ENCODE peak calls at places on chromosomes 11 and 22, in five cellular contexts. One of them, this sample, is unnamed.
A peak's percentile ranks its signal among the peaks of the same experiment; 100 is the strongest.

GRCh38 chr11:2376751-2377451 is at the start of gene CD81:
- ATAC-seq in GM23338: peak; percentile 65
- ATAC-seq in Panc1: peak; percentile 82
- ATAC-seq in lower lobe of right lung: peak; percentile 80
- ATAC-seq in body of pancreas: peak; percentile 51
- ATAC-seq in this sample: peak; percentile 72

GRCh38 chr11:45917286-45917622 is 423 bp downstream of the PEX16 start:
- ATAC-seq in body of pancreas: no peak
- ATAC-seq in GM23338: no peak
- ATAC-seq in lower lobe of right lung: no peak
- ATAC-seq in Panc1: peak; percentile 0
- ATAC-seq in this sample: no peak

GRCh38 chr11:128437137-128437536 is 150.2 kb downstream of the ETS1 start:
- ATAC-seq in body of pancreas: no peak
- ATAC-seq in GM23338: no peak
- ATAC-seq in Panc1: no peak
- ATAC-seq in lower lobe of right lung: no peak
- ATAC-seq in this sample: peak; percentile 65

GRCh38 chr11:67409261-67409666 is 5.4 kb downstream of the TBC1D10C start:
- ATAC-seq in Panc1: no peak
- ATAC-seq in lower lobe of right lung: peak; percentile 36
- ATAC-seq in body of pancreas: no peak
- ATAC-seq in GM23338: no peak
- ATAC-seq in this sample: no peak

GRCh38 chr11:393219-394033 is 583 bp upstream of the PKP3 start:
- ATAC-seq in lower lobe of right lung: peak; percentile 0
- ATAC-seq in GM23338: peak; percentile 2
- ATAC-seq in Panc1: peak; percentile 70
- ATAC-seq in body of pancreas: peak; percentile 5
- ATAC-seq in this sample: no peak

GRCh38 chr11:64752106-64752970 is 7.4 kb downstream of the PYGM start:
- ATAC-seq in body of pancreas: no peak
- ATAC-seq in Panc1: peak; percentile 6
- ATAC-seq in GM23338: no peak
- ATAC-seq in lower lobe of right lung: no peak
- ATAC-seq in this sample: no peak

GRCh38 chr11:34155759-34156062 is 50.3 kb downstream of the NAT10 start:
- ATAC-seq in GM23338: no peak
- ATAC-seq in Panc1: peak; percentile 33
- ATAC-seq in body of pancreas: no peak
- ATAC-seq in lower lobe of right lung: peak; percentile 22
- ATAC-seq in this sample: peak; percentile 18

GRCh38 chr11:44382118-44382517 is 72.2 kb upstream of the ALX4 start:
- ATAC-seq in Panc1: no peak
- ATAC-seq in body of pancreas: no peak
- ATAC-seq in GM23338: no peak
- ATAC-seq in lower lobe of right lung: no peak
- ATAC-seq in this sample: no peak

GRCh38 chr11:126698576-126698975 is 302.0 kb downstream of the KIRREL3 start:
- ATAC-seq in Panc1: no peak
- ATAC-seq in GM23338: peak; percentile 29
- ATAC-seq in body of pancreas: no peak
- ATAC-seq in lower lobe of right lung: no peak
- ATAC-seq in this sample: no peak

GRCh38 chr11:130648601-130649000 is 200.2 kb downstream of the ADAMTS15 start:
- ATAC-seq in lower lobe of right lung: no peak
- ATAC-seq in GM23338: no peak
- ATAC-seq in body of pancreas: no peak
- ATAC-seq in Panc1: no peak
- ATAC-seq in this sample: no peak

GRCh38 chr11:78833237-78833636 is 258.6 kb upstream of the NARS2 start:
- ATAC-seq in GM23338: no peak
- ATAC-seq in lower lobe of right lung: peak; percentile 47
- ATAC-seq in Panc1: no peak
- ATAC-seq in body of pancreas: no peak
- ATAC-seq in this sample: peak; percentile 54

GRCh38 chr22:30390974-30391691 is 3.9 kb upstream of the RNF215 start:
- ATAC-seq in Panc1: no peak
- ATAC-seq in body of pancreas: peak; percentile 52
- ATAC-seq in lower lobe of right lung: peak; percentile 67
- ATAC-seq in GM23338: peak; percentile 19
- ATAC-seq in this sample: no peak

GRCh38 chr11:97516688-97517087 is 1126.9 kb downstream of the JRKL start:
- ATAC-seq in GM23338: no peak
- ATAC-seq in body of pancreas: no peak
- ATAC-seq in Panc1: no peak
- ATAC-seq in lower lobe of right lung: no peak
- ATAC-seq in this sample: no peak

GRCh38 chr11:27757953-27758352 is 57.7 kb upstream of the BDNF start:
- ATAC-seq in GM23338: no peak
- ATAC-seq in lower lobe of right lung: no peak
- ATAC-seq in Panc1: no peak
- ATAC-seq in body of pancreas: no peak
- ATAC-seq in this sample: no peak

GRCh38 chr11:45264839-45265515 is 21.2 kb downstream of the SYT13 start:
- ATAC-seq in body of pancreas: no peak
- ATAC-seq in Panc1: no peak
- ATAC-seq in GM23338: no peak
- ATAC-seq in lower lobe of right lung: no peak
- ATAC-seq in this sample: no peak

GRCh38 chr11:58675344-58676155 is 53.1 kb downstream of the CNTF start:
- ATAC-seq in Panc1: peak; percentile 98
- ATAC-seq in body of pancreas: peak; percentile 90
- ATAC-seq in GM23338: peak; percentile 99
- ATAC-seq in lower lobe of right lung: peak; percentile 89
- ATAC-seq in this sample: peak; percentile 75
- TF ChIP-seq CTCF in Panc1: peak; percentile 97
- TF ChIP-seq CTCF in body of pancreas: peak; percentile 91
- TF ChIP-seq CTCF in GM23338: peak; percentile 86
- TF ChIP-seq CTCF in lower lobe of right lung: peak; percentile 97
- TF ChIP-seq CTCF in this sample: peak; percentile 89

GRCh38 chr11:65859134-65859811 is 960 bp upstream of the MUS81 start:
- ATAC-seq in GM23338: peak; percentile 68
- ATAC-seq in lower lobe of right lung: peak; percentile 86
- ATAC-seq in Panc1: peak; percentile 74
- ATAC-seq in body of pancreas: peak; percentile 66
- ATAC-seq in this sample: peak; percentile 78
- TF ChIP-seq CTCF in GM23338: peak; percentile 55
- TF ChIP-seq CTCF in lower lobe of right lung: peak; percentile 37
- TF ChIP-seq CTCF in Panc1: no peak
- TF ChIP-seq CTCF in body of pancreas: no peak
- TF ChIP-seq CTCF in this sample: no peak

DNA sequence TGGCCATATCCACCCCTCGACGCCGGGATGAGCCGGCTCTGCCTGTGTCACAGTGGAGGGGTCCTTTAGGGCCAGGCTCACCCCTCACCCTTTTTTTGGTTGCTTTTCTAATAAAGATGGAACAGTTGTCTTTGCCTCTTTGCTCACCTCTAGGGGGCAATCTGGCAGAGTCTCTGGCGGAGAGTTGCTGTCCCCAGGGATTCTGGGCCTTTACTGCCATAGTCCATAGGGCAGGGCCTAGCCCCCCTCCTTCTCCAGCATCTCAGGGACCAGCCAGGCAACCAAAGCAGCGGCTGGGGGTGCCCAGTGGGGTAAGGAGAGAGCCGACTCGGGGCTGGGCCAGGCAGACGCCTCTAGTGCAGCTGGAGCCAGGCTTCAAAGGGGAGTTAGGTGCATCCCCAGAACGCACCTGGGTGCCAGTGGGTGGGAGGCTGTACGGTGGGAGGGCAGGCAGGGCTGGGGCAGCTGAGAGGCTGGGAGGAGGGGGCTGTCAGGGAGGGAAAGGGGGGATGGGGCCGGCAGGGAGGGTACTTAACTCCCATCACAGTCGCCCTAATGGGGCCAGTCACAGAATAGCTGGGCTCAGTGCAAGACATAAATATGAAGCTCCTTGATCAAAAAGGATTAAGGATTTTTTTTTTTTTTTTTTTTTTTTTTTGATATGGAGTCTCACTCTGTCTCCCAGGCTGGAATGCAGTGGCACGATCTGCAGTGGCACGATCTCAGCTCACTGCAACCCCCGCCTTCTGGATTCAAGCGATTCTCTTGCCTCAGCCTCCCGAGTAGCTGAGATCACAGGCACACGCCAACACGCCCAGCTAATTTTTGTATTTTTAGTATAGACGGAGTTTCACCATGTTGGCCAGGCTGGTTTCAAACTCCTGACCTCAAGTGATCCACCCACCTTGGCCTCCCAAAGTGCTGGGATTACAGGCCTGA is 2.5 kb upstream of the SUSD2 start:
- ATAC-seq in GM23338: peak; percentile 38
- ATAC-seq in lower lobe of right lung: no peak
- ATAC-seq in body of pancreas: no peak
- ATAC-seq in Panc1: no peak
- ATAC-seq in this sample: no peak
- TF ChIP-seq CTCF in GM23338: peak; percentile 64
- TF ChIP-seq CTCF in lower lobe of right lung: peak; percentile 12
- TF ChIP-seq CTCF in body of pancreas: no peak
- TF ChIP-seq CTCF in Panc1: peak; percentile 66
- TF ChIP-seq CTCF in this sample: no peak

GRCh38 chr11:76919887-76920746 is 59.4 kb downstream of the ACER3 start:
- ATAC-seq in Panc1: peak; percentile 95
- ATAC-seq in body of pancreas: peak; percentile 91
- ATAC-seq in GM23338: peak; percentile 88
- ATAC-seq in lower lobe of right lung: peak; percentile 94
- ATAC-seq in this sample: peak; percentile 84

GRCh38 chr11:76916712-76917111 is 56.0 kb downstream of the ACER3 start:
- ATAC-seq in Panc1: no peak
- ATAC-seq in lower lobe of right lung: no peak
- ATAC-seq in GM23338: no peak
- ATAC-seq in body of pancreas: no peak
- ATAC-seq in this sample: no peak

GRCh38 chr11:76918941-76919386 is 58.2 kb downstream of the ACER3 start:
- ATAC-seq in GM23338: peak; percentile 72
- ATAC-seq in Panc1: peak; percentile 70
- ATAC-seq in body of pancreas: peak; percentile 75
- ATAC-seq in lower lobe of right lung: peak; percentile 82
- ATAC-seq in this sample: peak; percentile 61

GRCh38 chr11:76919467-76919866 is 58.7 kb downstream of the ACER3 start:
- ATAC-seq in lower lobe of right lung: no peak
- ATAC-seq in GM23338: no peak
- ATAC-seq in body of pancreas: no peak
- ATAC-seq in Panc1: no peak
- ATAC-seq in this sample: no peak
- TF ChIP-seq CTCF in lower lobe of right lung: no peak
- TF ChIP-seq CTCF in GM23338: no peak
- TF ChIP-seq CTCF in body of pancreas: no peak
- TF ChIP-seq CTCF in Panc1: peak; percentile 37
- TF ChIP-seq CTCF in this sample: no peak

DNA sequence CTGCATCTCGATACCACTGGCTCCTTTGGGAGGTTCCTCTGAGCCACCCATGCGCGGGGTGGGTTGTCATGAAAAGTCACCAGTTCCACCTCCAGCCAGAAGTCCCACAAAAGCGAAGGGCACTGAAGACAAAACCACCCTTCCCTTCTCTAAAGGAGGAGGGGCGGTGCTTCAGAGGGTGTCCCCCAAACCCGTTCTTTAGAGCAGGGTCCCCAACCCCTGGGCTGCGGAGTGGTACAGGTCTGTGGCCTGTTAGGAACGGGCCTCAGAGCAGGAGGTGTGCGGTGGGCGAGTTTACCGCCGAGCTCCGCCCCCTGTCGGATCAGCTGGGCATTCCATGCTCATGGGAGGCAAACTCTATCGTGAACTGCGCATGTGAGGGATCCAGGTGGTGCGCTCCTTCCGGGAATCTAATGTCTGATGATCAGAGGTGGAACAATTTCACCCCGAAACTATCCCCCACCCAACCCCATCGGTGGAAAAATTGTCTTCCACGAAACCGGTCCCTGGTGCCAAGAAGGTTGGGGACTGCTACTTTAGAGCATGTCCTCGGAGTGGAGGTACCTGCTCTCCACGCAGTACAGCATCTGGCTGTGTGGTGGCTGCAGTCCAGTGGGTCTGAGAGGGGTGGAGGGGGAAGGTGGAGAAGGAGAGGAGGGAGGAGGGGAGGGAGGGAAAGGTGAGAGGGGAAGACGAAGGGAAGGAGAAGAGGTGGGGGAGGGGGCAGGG is 72.9 kb upstream of the SEPTIN5 start:
- ATAC-seq in GM23338: peak; percentile 95
- ATAC-seq in body of pancreas: peak; percentile 75
- ATAC-seq in lower lobe of right lung: peak; percentile 66
- ATAC-seq in Panc1: no peak
- ATAC-seq in this sample: no peak
- TF ChIP-seq CTCF in GM23338: peak; percentile 69
- TF ChIP-seq CTCF in body of pancreas: peak; percentile 30
- TF ChIP-seq CTCF in lower lobe of right lung: peak; percentile 27
- TF ChIP-seq CTCF in Panc1: no peak
- TF ChIP-seq CTCF in this sample: no peak

GRCh38 chr22:46639843-46640242 is 19.7 kb downstream of the GRAMD4 start:
- ATAC-seq in body of pancreas: no peak
- ATAC-seq in lower lobe of right lung: no peak
- ATAC-seq in Panc1: no peak
- ATAC-seq in GM23338: no peak
- ATAC-seq in this sample: no peak
- TF ChIP-seq CTCF in body of pancreas: no peak
- TF ChIP-seq CTCF in lower lobe of right lung: no peak
- TF ChIP-seq CTCF in Panc1: no peak
- TF ChIP-seq CTCF in GM23338: no peak
- TF ChIP-seq CTCF in this sample: no peak

GRCh38 chr11:111039982-111040381 is 205.5 kb upstream of the POU2AF2 start:
- ATAC-seq in body of pancreas: no peak
- ATAC-seq in Panc1: no peak
- ATAC-seq in GM23338: no peak
- ATAC-seq in lower lobe of right lung: no peak
- ATAC-seq in this sample: no peak
- TF ChIP-seq CTCF in body of pancreas: no peak
- TF ChIP-seq CTCF in Panc1: no peak
- TF ChIP-seq CTCF in GM23338: no peak
- TF ChIP-seq CTCF in lower lobe of right lung: no peak
- TF ChIP-seq CTCF in this sample: no peak

GRCh38 chr11:110373061-110373702 is 56.6 kb upstream of the FDX1 start:
- ATAC-seq in body of pancreas: no peak
- ATAC-seq in GM23338: no peak
- ATAC-seq in Panc1: no peak
- ATAC-seq in lower lobe of right lung: no peak
- ATAC-seq in this sample: peak; percentile 50

GRCh38 chr11:110362916-110363574 is 66.6 kb upstream of the RDX start:
- ATAC-seq in body of pancreas: peak; percentile 71
- ATAC-seq in lower lobe of right lung: no peak
- ATAC-seq in Panc1: peak; percentile 95
- ATAC-seq in GM23338: peak; percentile 63
- ATAC-seq in this sample: no peak

GRCh38 chr11:110366234-110366633 is 63.5 kb upstream of the FDX1 start:
- ATAC-seq in Panc1: no peak
- ATAC-seq in lower lobe of right lung: peak; percentile 92
- ATAC-seq in body of pancreas: peak; percentile 73
- ATAC-seq in GM23338: no peak
- ATAC-seq in this sample: no peak

DNA sequence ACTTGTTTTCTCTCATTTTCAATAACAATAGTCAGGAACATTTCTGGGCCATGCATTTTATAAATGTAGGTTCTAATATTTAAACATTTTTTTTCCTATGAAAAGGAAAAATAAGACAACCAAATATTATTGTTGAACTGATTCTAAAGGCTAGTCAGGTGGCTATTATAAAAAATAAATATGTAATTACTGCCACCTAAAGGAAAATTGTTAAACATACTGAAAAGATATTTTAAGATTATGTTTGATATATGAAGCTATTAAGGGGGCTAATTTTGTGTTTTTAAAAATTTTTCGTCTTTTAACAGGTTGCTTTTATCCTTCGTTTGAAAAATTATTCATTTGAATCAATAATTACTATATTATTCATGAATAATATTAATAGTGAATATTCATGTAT is 62.2 kb upstream of the FDX1 start:
- ATAC-seq in lower lobe of right lung: no peak
- ATAC-seq in body of pancreas: no peak
- ATAC-seq in GM23338: no peak
- ATAC-seq in Panc1: no peak
- ATAC-seq in this sample: no peak
- TF ChIP-seq CTCF in lower lobe of right lung: no peak
- TF ChIP-seq CTCF in body of pancreas: peak; percentile 46
- TF ChIP-seq CTCF in GM23338: no peak
- TF ChIP-seq CTCF in Panc1: no peak
- TF ChIP-seq CTCF in this sample: no peak

This sample was measured in gastroesophageal sphincter.